ENCODE peak calls at places on chromosomes 16 and 17, in seven cellular contexts. Z is RWPE1; D is effector memory CD4-positive, alpha-beta T cell; B is left ventricle myocardium inferior; Y is CD4-positive, alpha-beta T cell; F is upper lobe of right lung; J is thoracic aorta. O is an unnamed sample.
A peak's percentile ranks its signal among the peaks of the same experiment; 100 is the strongest.

GRCh38 chr16:64996641-64997040 is 125.2 kb downstream of the CDH11 start:
- DNase-seq in Z (no peak), D (no peak), B (no peak), Y (no peak), F (no peak), J (no peak), O (no peak)

GRCh38 chr17:81221371-81221841 is 1.4 kb downstream of the CEP131 start:
- DNase-seq in Z (no peak), D (no peak), B (no peak), Y (no peak), F (no peak), J (no peak), O (no peak)

GRCh38 chr16:64718481-64718880 is 403.4 kb downstream of the CDH11 start:
- DNase-seq in Z (no peak), D (no peak), B (no peak), Y (no peak), F (no peak), J (no peak), O (no peak)

GRCh38 chr16:89185062-89185751 is 13.7 kb downstream of the CDH15 start:
- DNase-seq in Z (no peak), D (no peak), B (no peak), Y (no peak), F (no peak), J (no peak), O (no peak)

GRCh38 chr17:77681820-77682219 is 276.7 kb upstream of the TNRC6C start:
- DNase-seq in Z (no peak), D (no peak), B (peak; percentile 86), Y (no peak), F (peak; percentile 20), J (no peak), O (no peak)

GRCh38 chr16:25224731-25225319 is 8.1 kb downstream of the AQP8 start:
- DNase-seq in Z (no peak), D (no peak), B (no peak), Y (no peak), F (no peak), J (no peak), O (no peak)

GRCh38 chr17:12053552-12053951 is 32.9 kb downstream of the MAP2K4 start:
- DNase-seq in Z (no peak), D (no peak), B (no peak), Y (no peak), F (no peak), J (no peak), O (no peak)

GRCh38 chr16:85006639-85007038 is 4.7 kb downstream of the ZDHHC7 start:
- DNase-seq in Z (no peak), D (no peak), B (no peak), Y (no peak), F (no peak), J (no peak), O (no peak)

DNA sequence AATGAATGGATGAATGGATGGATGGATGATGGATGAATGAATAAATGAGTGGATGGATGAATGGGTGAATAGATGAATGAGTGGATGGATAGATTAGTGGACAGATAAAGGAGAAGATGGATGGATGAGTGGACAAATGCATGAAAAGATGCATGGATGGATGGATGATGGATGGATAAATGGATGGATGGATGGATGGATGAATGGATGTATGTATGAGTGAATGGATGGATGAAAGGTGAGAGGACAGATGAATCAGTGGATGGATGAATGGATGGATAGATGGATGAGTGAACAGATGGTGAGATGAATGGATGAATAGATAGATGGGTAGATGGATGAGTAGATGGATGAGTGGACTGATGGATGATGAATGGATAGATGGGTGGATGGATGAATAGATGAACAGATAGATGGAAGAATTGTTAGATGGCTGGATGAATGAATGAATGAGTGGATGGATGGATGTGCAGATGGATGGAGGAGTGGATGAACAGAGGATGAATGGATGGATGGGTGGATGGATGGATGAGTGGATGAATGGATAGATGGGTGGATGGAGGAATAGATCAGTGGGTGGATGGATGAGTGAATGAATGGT is 13.7 kb upstream of the KCNJ12 start:
- DNase-seq in Z (no peak), D (no peak), B (no peak), Y (no peak), F (no peak), J (no peak), O (no peak)
- H3K27ac ChIP-seq in Z (no peak overlapping the region), D (no peak overlapping the region), B (no peak overlapping the region), Y (no peak overlapping the region), F (no peak overlapping the region), J (no peak overlapping the region), O (no peak overlapping the region)

GRCh38 chr16:29198231-29198630 is 208.3 kb downstream of the NPIPB11 start:
- DNase-seq in Z (no peak), D (no peak), B (no peak), Y (no peak), F (peak; percentile 6), J (no peak), O (no peak)

GRCh38 chr16:29198731-29199521 is 207.6 kb downstream of the NPIPB11 start:
- DNase-seq in Z (no peak), D (no peak), B (no peak), Y (no peak), F (peak; percentile 53), J (no peak), O (no peak)
- H3K27ac ChIP-seq in Z (peak overlapping the region; percentile 72), D (no peak overlapping the region), B (peak overlapping the region; percentile 77), Y (no peak overlapping the region), F (peak overlapping the region; percentile 58), J (no peak overlapping the region), O (no peak overlapping the region)

DNA sequence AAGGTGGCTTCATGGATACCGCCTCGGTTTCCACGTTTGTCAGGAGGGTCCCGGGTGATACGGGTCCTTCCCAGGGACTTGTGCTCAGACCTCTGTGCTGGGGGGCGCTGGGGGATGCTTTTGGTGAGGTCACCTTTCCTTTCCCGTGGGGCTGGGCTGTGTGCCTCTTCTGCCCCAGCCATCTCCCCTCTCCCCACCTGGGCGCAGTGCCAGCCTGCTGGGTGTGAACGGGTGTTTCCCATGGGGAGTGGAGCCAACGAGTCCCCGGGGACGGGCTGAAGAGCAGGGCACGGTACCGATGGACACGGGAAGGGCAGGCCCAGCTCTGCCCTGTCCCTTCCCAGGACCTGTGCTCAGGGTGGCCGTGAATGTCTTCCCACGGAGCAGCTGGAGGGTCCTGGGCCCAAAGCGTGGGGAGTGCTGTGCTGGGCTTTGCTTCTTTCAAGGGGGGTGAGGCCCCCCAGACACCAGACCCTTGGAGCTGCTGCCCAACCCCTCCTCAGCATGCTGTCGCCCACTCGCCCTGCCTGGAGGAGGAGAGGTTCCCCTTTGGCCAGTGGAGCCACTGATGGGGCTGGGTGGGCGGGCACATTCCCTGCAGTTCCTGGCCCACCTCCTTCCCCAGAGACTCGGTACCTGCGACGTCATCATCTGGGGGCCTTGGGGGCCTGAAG is 15.5 kb downstream of the TELO2 start:
- DNase-seq in Z (no peak), D (no peak), B (no peak), Y (no peak), F (no peak), J (no peak), O (no peak)
- H3K27ac ChIP-seq in Z (no peak overlapping the region), D (no peak overlapping the region), B (peak overlapping the region; percentile 97), Y (no peak overlapping the region), F (no peak overlapping the region), J (peak overlapping the region; percentile 97), O (no peak overlapping the region)

GRCh38 chr17:58436805-58437239 is 19.5 kb upstream of the RNF43 start:
- DNase-seq in Z (no peak), D (no peak), B (no peak), Y (no peak), F (no peak), J (no peak), O (no peak)
- H3K27ac ChIP-seq in Z (no peak overlapping the region), D (no peak overlapping the region), B (no peak overlapping the region), Y (no peak overlapping the region), F (no peak overlapping the region), J (no peak overlapping the region), O (no peak overlapping the region)

GRCh38 chr16:2968368-2968737 is 795 bp upstream of the PAQR4 start:
- DNase-seq in Z (no peak), D (no peak), B (no peak), Y (no peak), F (no peak), J (no peak), O (no peak)

GRCh38 chr16:2971134-2971984 is 2.2 kb downstream of the PAQR4 start:
- DNase-seq in Z (no peak), D (no peak), B (no peak), Y (no peak), F (no peak), J (no peak), O (no peak)

GRCh38 chr16:2970563-2970962 is 1.4 kb downstream of the PAQR4 start:
- DNase-seq in Z (no peak), D (no peak), B (no peak), Y (no peak), F (no peak), J (no peak), O (no peak)

GRCh38 chr16:2968738-2969544 is at the start of gene PAQR4:
- DNase-seq in Z (peak; percentile 84), D (peak; percentile 55), B (peak; percentile 89), Y (peak; percentile 44), F (peak; percentile 93), J (no peak), O (peak; percentile 69)

GRCh38 chr16:2969545-2970521 is 685 bp downstream of the PAQR4 start:
- DNase-seq in Z (peak; percentile 61), D (peak; percentile 25), B (peak; percentile 59), Y (no peak), F (peak; percentile 89), J (no peak), O (no peak)
- H3K27ac ChIP-seq in Z (peak overlapping the region; percentile 84), D (peak overlapping the region; percentile 3), B (peak overlapping the region; percentile 87), Y (no peak overlapping the region), F (no peak overlapping the region), J (no peak overlapping the region), O (peak overlapping the region; percentile 46)

DNA sequence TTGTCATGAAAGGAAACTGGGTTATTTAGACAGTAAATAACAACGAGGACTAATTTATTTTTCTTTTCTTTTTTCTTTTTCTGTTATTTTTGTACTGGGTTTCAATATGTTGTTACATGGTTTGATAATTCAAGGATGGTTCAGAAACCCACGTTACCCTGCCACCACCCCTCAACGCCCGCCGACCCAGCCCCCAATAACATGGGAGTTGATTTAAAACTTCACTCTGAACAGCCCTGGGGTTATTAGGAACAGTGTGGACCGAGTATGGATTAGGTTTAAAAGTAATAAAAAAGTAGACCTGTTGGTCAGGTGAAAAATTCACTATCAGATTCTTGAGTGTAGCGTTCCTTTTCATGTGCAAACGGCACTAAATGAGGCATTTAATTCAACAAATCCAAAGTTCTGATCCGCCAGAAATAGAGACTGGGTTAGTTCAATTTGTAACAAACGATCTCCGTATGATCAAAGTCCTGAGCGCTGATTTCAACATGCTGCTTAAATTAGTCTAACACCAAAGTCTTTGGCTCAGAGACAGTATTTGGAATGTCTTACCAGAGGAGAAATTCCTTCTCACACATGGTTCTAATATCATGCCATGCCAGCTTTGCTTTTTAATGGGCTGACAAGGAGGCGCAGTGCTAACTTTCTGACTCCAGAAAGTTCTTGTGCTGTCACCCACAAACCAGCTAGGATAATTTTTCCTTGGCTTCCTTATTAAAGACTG is 173.1 kb upstream of the IRX3 start:
- DNase-seq in Z (no peak), D (no peak), B (no peak), Y (no peak), F (no peak), J (no peak), O (no peak)
- H3K27ac ChIP-seq in Z (no peak overlapping the region), D (no peak overlapping the region), B (no peak overlapping the region), Y (no peak overlapping the region), F (no peak overlapping the region), J (no peak overlapping the region), O (no peak overlapping the region)

GRCh38 chr17:66285149-66285548 is 17.3 kb upstream of the PRKCA start:
- DNase-seq in Z (no peak), D (no peak), B (no peak), Y (no peak), F (no peak), J (no peak), O (no peak)
- H3K27ac ChIP-seq in Z (no peak overlapping the region), D (no peak overlapping the region), B (no peak overlapping the region), Y (no peak overlapping the region), F (no peak overlapping the region), J (no peak overlapping the region), O (no peak overlapping the region)